ENCODE peak calls at places on chromosomes 1 and 21, in four cellular contexts. One of them, this sample, is unnamed.
A peak's percentile ranks its signal among the peaks of the same experiment; 100 is the strongest.

GRCh38 chr1:6459850-6460265 is 6.1 kb downstream of the TNFRSF25 start:
- DNase-seq in A549: no peak
- DNase-seq in HepG2: no peak
- DNase-seq in SK-N-SH: no peak
- DNase-seq in this sample: no peak

GRCh38 chr1:39900662-39901485 is 843 bp downstream of the MYCL start:
- DNase-seq in A549: no peak
- DNase-seq in HepG2: no peak
- DNase-seq in SK-N-SH: peak; percentile 70
- DNase-seq in this sample: no peak

GRCh38 chr21:17610862-17611261 is 1.8 kb downstream of the BTG3 start:
- DNase-seq in A549: no peak
- DNase-seq in HepG2: peak; percentile 13
- DNase-seq in SK-N-SH: peak; percentile 27
- DNase-seq in this sample: no peak

GRCh38 chr21:36706482-36706852 is 7.6 kb downstream of the SIM2 start:
- DNase-seq in A549: no peak
- DNase-seq in HepG2: no peak
- DNase-seq in SK-N-SH: no peak
- DNase-seq in this sample: no peak

GRCh38 chr21:41611441-41611840 is 103.5 kb upstream of the TMPRSS2 start:
- DNase-seq in A549: no peak
- DNase-seq in HepG2: no peak
- DNase-seq in SK-N-SH: no peak
- DNase-seq in this sample: no peak

GRCh38 chr1:64077281-64077940 is 126.0 kb upstream of the UBE2U start:
- DNase-seq in A549: no peak
- DNase-seq in HepG2: no peak
- DNase-seq in SK-N-SH: no peak
- DNase-seq in this sample: no peak

GRCh38 chr1:96808186-96808585 is 86.6 kb downstream of the PTBP2 start:
- DNase-seq in A549: no peak
- DNase-seq in HepG2: no peak
- DNase-seq in SK-N-SH: peak; percentile 16
- DNase-seq in this sample: no peak

GRCh38 chr1:198174297-198174696 is 17.5 kb downstream of the NEK7 start:
- DNase-seq in A549: no peak
- DNase-seq in HepG2: no peak
- DNase-seq in SK-N-SH: no peak
- DNase-seq in this sample: no peak

GRCh38 chr1:109975718-109976117 is 8.8 kb upstream of the AHCYL1 start:
- DNase-seq in A549: no peak
- DNase-seq in HepG2: peak; percentile 18
- DNase-seq in SK-N-SH: no peak
- DNase-seq in this sample: no peak

GRCh38 chr21:15826147-15826780 is 96.5 kb downstream of the USP25 start:
- DNase-seq in A549: peak; percentile 21
- DNase-seq in HepG2: peak; percentile 72
- DNase-seq in SK-N-SH: peak; percentile 17
- DNase-seq in this sample: peak; percentile 11

GRCh38 chr1:235642021-235642942 is 7.3 kb downstream of the GNG4 start:
- DNase-seq in A549: no peak
- DNase-seq in HepG2: no peak
- DNase-seq in SK-N-SH: peak; percentile 20
- DNase-seq in this sample: no peak

GRCh38 chr1:54013393-54014008 is 4.5 kb downstream of the LDLRAD1 start:
- DNase-seq in A549: no peak
- DNase-seq in HepG2: peak; percentile 25
- DNase-seq in SK-N-SH: peak; percentile 21
- DNase-seq in this sample: no peak

GRCh38 chr1:186615332-186615731 is 64.9 kb downstream of the PTGS2 start:
- DNase-seq in A549: no peak
- DNase-seq in HepG2: no peak
- DNase-seq in SK-N-SH: no peak
- DNase-seq in this sample: no peak

GRCh38 chr1:220741825-220742224 is 6.3 kb upstream of the MTARC2 start:
- DNase-seq in A549: no peak
- DNase-seq in HepG2: no peak
- DNase-seq in SK-N-SH: no peak
- DNase-seq in this sample: no peak

GRCh38 chr1:906532-907420 is 16.9 kb upstream of the SAMD11 start:
- DNase-seq in A549: no peak
- DNase-seq in HepG2: no peak
- DNase-seq in SK-N-SH: peak; percentile 19
- DNase-seq in this sample: no peak

GRCh38 chr1:2416403-2416802 is 4.0 kb upstream of the PEX10 start:
- DNase-seq in A549: no peak
- DNase-seq in HepG2: no peak
- DNase-seq in SK-N-SH: no peak
- DNase-seq in this sample: no peak
- TF ChIP-seq PBX3 in A549: no peak
- TF ChIP-seq PBX3 in HepG2: no peak
- TF ChIP-seq PBX3 in SK-N-SH: no peak
- TF ChIP-seq PBX3 in this sample: no peak

GRCh38 chr1:25742316-25742715 is 57.7 kb upstream of the SELENON start:
- DNase-seq in A549: no peak
- DNase-seq in HepG2: no peak
- DNase-seq in SK-N-SH: no peak
- DNase-seq in this sample: no peak

GRCh38 chr1:25740071-25740470 is 59.9 kb upstream of the SELENON start:
- DNase-seq in A549: no peak
- DNase-seq in HepG2: no peak
- DNase-seq in SK-N-SH: no peak
- DNase-seq in this sample: no peak

GRCh38 chr1:25735956-25736529 is 64.0 kb upstream of the SELENON start:
- DNase-seq in A549: no peak
- DNase-seq in HepG2: no peak
- DNase-seq in SK-N-SH: no peak
- DNase-seq in this sample: no peak

GRCh38 chr1:25737151-25737550 is 62.8 kb upstream of the SELENON start:
- DNase-seq in A549: no peak
- DNase-seq in HepG2: no peak
- DNase-seq in SK-N-SH: no peak
- DNase-seq in this sample: no peak

DNA sequence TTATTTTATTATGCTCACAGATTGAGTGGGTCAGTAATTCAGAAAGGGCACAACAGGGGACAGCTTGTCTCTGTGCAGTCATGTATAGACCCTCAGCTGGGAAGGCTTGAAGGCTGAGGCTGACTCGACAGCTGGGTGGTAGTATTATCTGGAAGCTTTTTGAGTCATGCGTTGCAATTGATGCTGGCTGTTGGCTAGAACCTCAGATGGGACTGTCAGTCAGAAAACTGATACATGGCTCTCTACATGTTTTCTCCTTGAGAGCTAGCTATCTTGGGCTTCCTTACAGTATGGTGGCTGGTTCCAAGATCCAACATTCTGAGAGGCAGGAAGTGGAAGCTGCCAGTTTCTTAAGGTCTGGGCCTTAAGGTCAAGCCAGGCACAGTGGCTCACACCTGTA is 61.5 kb upstream of the SELENON start:
- DNase-seq in A549: no peak
- DNase-seq in HepG2: no peak
- DNase-seq in SK-N-SH: no peak
- DNase-seq in this sample: no peak
- TF ChIP-seq CTCF in A549: no peak
- TF ChIP-seq CTCF in HepG2: no peak
- TF ChIP-seq CTCF in SK-N-SH: no peak
- TF ChIP-seq CTCF in this sample: no peak

DNA sequence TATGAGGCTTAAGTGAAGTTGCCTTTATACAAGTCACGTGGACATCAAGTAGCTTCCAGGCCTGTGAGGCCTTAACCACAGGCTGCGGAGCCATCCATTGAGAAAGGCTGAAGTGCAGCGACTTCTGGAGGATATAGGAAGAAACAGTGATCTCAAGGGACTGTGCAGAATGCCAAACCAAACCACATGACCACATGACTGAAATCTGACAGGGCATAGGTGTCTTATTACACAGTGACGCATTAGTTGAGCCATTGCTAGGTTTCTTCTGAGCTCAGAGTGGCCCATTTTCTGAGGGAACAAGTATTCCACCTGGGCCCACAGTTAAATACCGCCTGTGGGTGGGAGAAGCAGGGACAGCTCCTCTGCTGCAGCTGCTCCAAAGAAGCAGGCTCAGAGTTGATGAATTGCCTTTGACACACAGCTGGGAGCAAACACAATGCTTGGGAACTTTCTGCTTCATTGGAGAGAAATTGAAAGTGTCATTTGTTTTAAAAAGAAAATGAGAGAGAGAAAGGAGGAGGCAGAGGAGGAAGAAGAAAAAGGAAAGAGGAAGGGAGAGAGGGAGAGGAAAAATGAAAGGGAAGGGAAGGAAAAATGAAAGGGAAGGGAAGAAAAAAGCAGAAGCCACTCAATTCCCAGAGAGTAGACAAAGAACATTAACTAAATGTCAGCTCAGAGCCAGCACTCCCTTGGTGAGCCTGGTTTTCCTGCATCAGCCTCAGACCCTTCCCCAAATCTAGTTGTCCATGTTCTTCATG is 94.4 kb downstream of the COLGALT2 start:
- DNase-seq in A549: no peak
- DNase-seq in HepG2: no peak
- DNase-seq in SK-N-SH: no peak
- DNase-seq in this sample: peak; percentile 34
- TF ChIP-seq PBX3 in A549: no peak
- TF ChIP-seq PBX3 in HepG2: no peak
- TF ChIP-seq PBX3 in SK-N-SH: peak; percentile 77
- TF ChIP-seq PBX3 in this sample: no peak

GRCh38 chr1:201307760-201308499 is 24.6 kb downstream of the PKP1 start:
- DNase-seq in A549: peak; percentile 40
- DNase-seq in HepG2: no peak
- DNase-seq in SK-N-SH: no peak
- DNase-seq in this sample: no peak
- TF ChIP-seq CTCF in A549: no peak
- TF ChIP-seq CTCF in HepG2: no peak
- TF ChIP-seq CTCF in SK-N-SH: no peak
- TF ChIP-seq CTCF in this sample: no peak

GRCh38 chr1:166594646-166595045 is 244.6 kb upstream of the POGK start:
- DNase-seq in A549: no peak
- DNase-seq in HepG2: no peak
- DNase-seq in SK-N-SH: no peak
- DNase-seq in this sample: no peak
- TF ChIP-seq PBX3 in A549: no peak
- TF ChIP-seq PBX3 in HepG2: no peak
- TF ChIP-seq PBX3 in SK-N-SH: no peak
- TF ChIP-seq PBX3 in this sample: no peak